ENCODE peak calls at places on chromosomes 4 and X, in six cellular contexts. K is cardiac muscle cell, I is progenitor cell of endocrine pancreas, S is stomach, F is SK-N-SH, O is GM10248. M is an unnamed sample.

GRCh38 chr4:159191989-159192388 is 89.1 kb downstream of the RAPGEF2 start:
- DNase-seq in I (no peak), F (no peak), S (no peak), K (peak; percentile 59), O (no peak), M (no peak)

GRCh38 chr4:175451238-175451965 is 360.7 kb downstream of the GPM6A start:
- DNase-seq in O (no peak), K (no peak), F (no peak), S (no peak), I (no peak), M (no peak)

GRCh38 chr4:86934147-86934771 is 552 bp upstream of the AFF1 start:
- DNase-seq in O (no peak), F (peak; percentile 25), I (no peak), K (no peak), S (no peak), M (no peak)

GRCh38 chr4:86449746-86450145 is 89.9 kb upstream of the MAPK10 start:
- DNase-seq in S (no peak), I (no peak), O (no peak), F (no peak), K (no peak), M (no peak)

GRCh38 chr4:151835467-151835866 is 74.7 kb upstream of the GATB start:
- DNase-seq in K (no peak), O (no peak), S (no peak), I (no peak), F (no peak), M (no peak)

GRCh38 chr4:41561241-41561640 is 23.3 kb downstream of the LIMCH1 start:
- DNase-seq in I (no peak), K (no peak), O (no peak), F (no peak), S (no peak), M (no peak)

GRCh38 chrX:154355094-154355775 is 19.2 kb downstream of the FLNA start:
- DNase-seq in I (no peak), S (no peak), F (no peak), K (no peak), O (no peak), M (no peak)

GRCh38 chrX:12579311-12579710 is 211.9 kb upstream of the PRPS2 start:
- DNase-seq in S (no peak), O (no peak), I (no peak), K (no peak), F (no peak), M (no peak)

GRCh38 chr4:93654276-93654675 is 174.3 kb upstream of the ATOH1 start:
- DNase-seq in O (no peak), F (no peak), K (no peak), S (no peak), I (no peak), M (no peak)

GRCh38 chrX:150536455-150537116 is 31.8 kb upstream of the MTM1 start:
- DNase-seq in O (no peak), K (peak; percentile 4), I (no peak), S (no peak), F (no peak), M (no peak)
- TF ChIP-seq CTCF in O (no peak), K (peak; percentile 15), I (peak; percentile 28), S (no peak), F (peak; percentile 25), M (no peak)

DNA sequence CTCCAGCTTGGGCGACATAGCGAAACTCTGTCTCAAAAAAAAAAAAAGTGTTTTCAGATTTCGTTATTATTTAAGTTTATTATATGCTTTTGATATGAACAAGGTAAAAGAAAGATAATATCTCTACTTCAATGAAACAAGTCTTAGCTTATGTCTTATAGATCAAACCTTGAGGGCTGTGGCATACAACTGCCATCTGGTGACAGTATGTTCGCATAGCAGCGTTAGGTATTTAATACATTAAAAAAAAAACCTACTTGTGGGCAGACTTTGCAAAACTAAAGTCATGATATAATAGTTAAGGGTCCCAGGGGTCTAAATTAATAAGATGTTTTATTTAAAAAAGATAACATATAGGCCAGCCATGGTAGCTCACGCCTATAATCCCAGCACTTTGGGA is 161.2 kb upstream of the AMOT start:
- DNase-seq in S (no peak), F (no peak), O (no peak), K (no peak), I (no peak), M (no peak)
- TF ChIP-seq CTCF in S (no peak), F (peak; percentile 27), O (no peak), K (no peak), I (peak; percentile 40), M (no peak)

GRCh38 chr4:5979981-5980380 is 38.2 kb downstream of the C4orf50 start:
- DNase-seq in F (peak; percentile 80), K (no peak), O (no peak), I (no peak), S (peak; percentile 24), M (peak; percentile 56)
- TF ChIP-seq CTCF in F (no peak), K (peak; percentile 15), O (no peak), I (peak; percentile 54), S (no peak), M (peak; percentile 35)

GRCh38 chr4:90025248-90025647 is 101.9 kb upstream of the CCSER1 start:
- DNase-seq in K (peak; percentile 6), I (no peak), O (no peak), F (no peak), S (no peak), M (no peak)
- TF ChIP-seq CTCF in K (peak; percentile 19), I (peak; percentile 59), O (peak; percentile 27), F (peak; percentile 56), S (no peak), M (peak; percentile 48)

DNA sequence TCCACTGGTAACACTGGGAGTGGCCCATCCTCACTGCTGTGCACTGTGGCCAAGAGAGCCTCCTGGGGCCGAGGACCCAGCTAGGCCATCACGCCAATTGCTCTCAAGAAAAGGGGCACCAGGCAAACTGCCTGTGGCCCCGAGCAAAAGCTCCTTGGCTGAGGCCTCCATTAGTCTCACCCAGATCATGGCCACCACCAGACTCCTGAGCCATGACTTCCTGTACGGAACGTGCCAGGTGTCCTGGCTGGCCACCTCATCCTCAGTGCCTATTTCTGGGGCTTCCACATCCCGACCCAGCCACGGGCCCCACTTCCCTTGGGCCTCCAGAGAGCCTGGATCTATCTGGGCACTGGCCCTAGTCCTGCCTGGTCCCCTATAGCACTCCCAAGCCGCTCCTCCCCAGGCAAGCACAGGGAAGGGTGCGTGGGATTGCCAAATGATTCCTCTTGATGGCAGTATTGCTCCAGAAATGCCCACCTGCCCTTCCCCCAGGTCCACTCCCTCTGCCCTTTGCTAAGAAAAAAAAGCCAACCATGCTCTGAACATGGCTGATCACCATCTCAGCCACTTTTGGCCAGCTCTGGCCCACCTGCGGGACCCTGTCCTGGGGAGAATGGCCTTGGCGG is 212.6 kb upstream of the AGTR2 start:
- DNase-seq in O (no peak), F (peak; percentile 41), S (no peak), K (no peak), I (no peak), M (no peak)
- TF ChIP-seq CTCF in O (no peak), F (peak; percentile 44), S (no peak), K (no peak), I (peak; percentile 30), M (peak; percentile 3)

GRCh38 chr4:184635381-184635780 is 13.9 kb downstream of the CASP3 start:
- DNase-seq in O (no peak), I (no peak), S (no peak), K (peak; percentile 36), F (no peak), M (no peak)

GRCh38 chr4:184636144-184636543 is 13.1 kb downstream of the CASP3 start:
- DNase-seq in K (no peak), I (no peak), S (no peak), O (no peak), F (no peak), M (no peak)

GRCh38 chr4:184636897-184637296 is 12.3 kb downstream of the CASP3 start:
- DNase-seq in S (no peak), F (no peak), I (no peak), K (no peak), O (no peak), M (no peak)

GRCh38 chr4:184628103-184628502 is 21.1 kb downstream of the CASP3 start:
- DNase-seq in O (no peak), F (no peak), I (no peak), S (no peak), K (no peak), M (no peak)

DNA sequence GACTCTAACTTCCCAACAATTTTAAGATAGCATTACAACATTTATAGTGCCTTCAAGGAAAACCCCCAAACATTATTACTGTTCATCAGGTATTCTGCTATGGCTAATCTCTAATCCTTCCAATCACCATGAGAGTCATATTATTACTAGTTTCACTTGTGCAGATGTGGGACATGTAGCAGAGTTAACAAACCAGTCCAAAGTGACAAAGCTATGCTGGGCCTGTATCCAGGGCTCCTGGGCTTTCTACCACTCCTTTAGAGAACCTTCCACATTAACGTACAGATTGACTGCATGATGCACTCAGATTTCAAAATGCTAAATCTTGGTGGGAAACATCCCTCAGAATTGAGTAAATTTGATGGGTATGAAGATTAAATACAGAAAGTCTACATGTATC is 16.4 kb downstream of the CASP3 start:
- DNase-seq in O (no peak), I (no peak), F (no peak), S (no peak), K (no peak), M (no peak)
- TF ChIP-seq CTCF in O (no peak), I (no peak), F (no peak), S (no peak), K (no peak), M (no peak)

GRCh38 chrX:132614297-132614696 is 125.5 kb upstream of the MBNL3 start:
- DNase-seq in K (no peak), O (no peak), S (no peak), I (no peak), F (no peak), M (no peak)

GRCh38 chrX:132618810-132619209 is 130.0 kb upstream of the MBNL3 start:
- DNase-seq in K (no peak), F (no peak), I (no peak), O (no peak), S (no peak), M (no peak)

GRCh38 chrX:132612990-132613564 is 124.2 kb upstream of the MBNL3 start:
- DNase-seq in S (peak; percentile 56), I (peak; percentile 34), O (peak; percentile 25), F (peak; percentile 34), K (peak; percentile 56), M (no peak)

GRCh38 chrX:132613801-132614200 is 125.0 kb upstream of the MBNL3 start:
- DNase-seq in O (no peak), F (no peak), K (no peak), I (no peak), S (no peak), M (no peak)

GRCh38 chrX:132615396-132616131 is 126.7 kb upstream of the MBNL3 start:
- DNase-seq in K (peak; percentile 58), F (no peak), O (no peak), I (peak; percentile 20), S (peak; percentile 48), M (no peak)
- TF ChIP-seq CTCF in K (peak; percentile 42), F (peak; percentile 57), O (peak; percentile 34), I (peak; percentile 66), S (no peak), M (peak; percentile 27)

GRCh38 chr4:25984796-25985195 is 70.8 kb downstream of the SMIM20 start:
- DNase-seq in F (no peak), O (no peak), K (no peak), I (no peak), S (no peak), M (no peak)

GRCh38 chr4:25986807-25987206 is 72.8 kb downstream of the SMIM20 start:
- DNase-seq in F (no peak), S (no peak), I (no peak), K (no peak), O (no peak), M (no peak)

GRCh38 chr4:25978327-25978726 is 64.3 kb downstream of the SMIM20 start:
- DNase-seq in S (no peak), O (no peak), K (no peak), I (no peak), F (no peak), M (no peak)

GRCh38 chr4:25981749-25982148 is 67.7 kb downstream of the SMIM20 start:
- DNase-seq in F (no peak), O (no peak), S (no peak), K (no peak), I (no peak), M (no peak)

GRCh38 chr4:25982962-25983361 is 68.9 kb downstream of the SMIM20 start:
- DNase-seq in O (no peak), I (no peak), K (peak; percentile 42), S (no peak), F (no peak), M (no peak)
- TF ChIP-seq CTCF in O (no peak), I (no peak), K (peak; percentile 5), S (no peak), F (no peak), M (no peak)

M was measured in D721Med.